ENCODE peak calls at places on chromosomes 3 and 15, in four cellular contexts. F is A549, G is WTC11, I is HepG2. R is an unnamed sample.
A peak's percentile ranks its signal among the peaks of the same experiment; 100 is the strongest.

GRCh38 chr15:70341566-70341965 is 243.8 kb upstream of the TLE3 start:
- DNase-seq in I (no peak), G (no peak), F (no peak), R (no peak)

GRCh38 chr3:178257491-178257890 is 278.7 kb upstream of the KCNMB2 start:
- DNase-seq in F (no peak), I (no peak), G (no peak), R (no peak)

GRCh38 chr15:73442436-73442835 is 528 bp upstream of the REC114 start:
- DNase-seq in G (no peak), I (no peak), F (no peak), R (no peak)

GRCh38 chr15:92164327-92165000 is 229.2 kb upstream of the ST8SIA2 start:
- DNase-seq in I (peak; percentile 88), F (no peak), G (no peak), R (no peak)

GRCh38 chr3:37619568-37619967 is 242.1 kb upstream of the CTDSPL start:
- DNase-seq in F (no peak), I (no peak), G (no peak), R (no peak)

GRCh38 chr3:106332884-106333283 is 464.1 kb upstream of the CBLB start:
- DNase-seq in F (peak; percentile 21), I (no peak), G (no peak), R (no peak)

GRCh38 chr15:73856458-73857192 is 16.7 kb upstream of the TBC1D21 start:
- DNase-seq in I (no peak), F (no peak), G (no peak), R (no peak)

GRCh38 chr3:72042397-72043211 is 257.7 kb upstream of the PROK2 start:
- DNase-seq in I (no peak), G (no peak), F (no peak), R (no peak)

GRCh38 chr3:63724987-63725386 is 72.5 kb downstream of the SNTN start:
- DNase-seq in G (peak; percentile 24), I (no peak), F (no peak), R (no peak)

GRCh38 chr15:52421029-52421428 is 107.7 kb downstream of the MYO5A start:
- DNase-seq in G (no peak), F (no peak), I (no peak), R (no peak)

GRCh38 chr3:45987368-45988099 is 8.1 kb downstream of the FYCO1 start:
- DNase-seq in G (no peak), F (no peak), I (peak; percentile 16), R (no peak)

GRCh38 chr3:51696954-51697353 is 9.9 kb upstream of the GRM2 start:
- DNase-seq in I (no peak), G (no peak), F (no peak), R (no peak)

GRCh38 chr3:183142199-183142598 is 20.3 kb downstream of the LAMP3 start:
- DNase-seq in G (no peak), I (no peak), F (no peak), R (no peak)

GRCh38 chr15:46088486-46089437 is 453.9 kb downstream of the SQOR start:
- DNase-seq in I (no peak), F (no peak), G (no peak), R (no peak)

GRCh38 chr3:104750581-104750980 is 616.1 kb upstream of the ALCAM start:
- DNase-seq in G (no peak), I (no peak), F (no peak), R (no peak)

DNA sequence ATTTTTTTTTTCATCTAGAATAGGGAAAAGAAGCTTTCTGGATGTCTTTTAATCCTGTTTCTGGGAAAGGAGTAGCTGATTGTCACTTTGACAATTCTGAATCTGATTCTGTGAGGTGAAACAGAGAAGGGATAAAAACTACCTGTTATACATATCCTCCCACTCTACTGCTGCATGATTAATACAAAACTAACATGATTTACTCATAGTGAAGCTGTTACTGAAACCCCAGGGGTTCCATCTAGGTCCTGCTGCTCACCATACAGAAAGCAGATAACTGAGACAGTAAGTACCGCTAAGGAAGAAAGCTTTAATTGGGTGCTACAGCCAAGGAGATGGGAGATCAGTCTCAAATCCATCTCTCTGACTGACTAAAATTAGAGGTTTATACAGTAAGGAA is 610.9 kb upstream of the ALCAM start:
- DNase-seq in G (no peak), I (no peak), F (no peak), R (no peak)
- TF ChIP-seq NR3C1 in G (no peak), I (no peak), F (no peak), R (no peak)

GRCh38 chr15:50945725-50946124 is 37.2 kb downstream of the AP4E1 start:
- DNase-seq in G (no peak), F (no peak), I (no peak), R (no peak)
- TF ChIP-seq NR3C1 in G (no peak), F (no peak), I (no peak), R (no peak)

GRCh38 chr15:38217181-38217580 is 35.5 kb upstream of the SPRED1 start:
- DNase-seq in F (peak; percentile 33), G (no peak), I (no peak), R (no peak)
- TF ChIP-seq NR3C1 in F (no peak), G (no peak), I (no peak), R (no peak)

DNA sequence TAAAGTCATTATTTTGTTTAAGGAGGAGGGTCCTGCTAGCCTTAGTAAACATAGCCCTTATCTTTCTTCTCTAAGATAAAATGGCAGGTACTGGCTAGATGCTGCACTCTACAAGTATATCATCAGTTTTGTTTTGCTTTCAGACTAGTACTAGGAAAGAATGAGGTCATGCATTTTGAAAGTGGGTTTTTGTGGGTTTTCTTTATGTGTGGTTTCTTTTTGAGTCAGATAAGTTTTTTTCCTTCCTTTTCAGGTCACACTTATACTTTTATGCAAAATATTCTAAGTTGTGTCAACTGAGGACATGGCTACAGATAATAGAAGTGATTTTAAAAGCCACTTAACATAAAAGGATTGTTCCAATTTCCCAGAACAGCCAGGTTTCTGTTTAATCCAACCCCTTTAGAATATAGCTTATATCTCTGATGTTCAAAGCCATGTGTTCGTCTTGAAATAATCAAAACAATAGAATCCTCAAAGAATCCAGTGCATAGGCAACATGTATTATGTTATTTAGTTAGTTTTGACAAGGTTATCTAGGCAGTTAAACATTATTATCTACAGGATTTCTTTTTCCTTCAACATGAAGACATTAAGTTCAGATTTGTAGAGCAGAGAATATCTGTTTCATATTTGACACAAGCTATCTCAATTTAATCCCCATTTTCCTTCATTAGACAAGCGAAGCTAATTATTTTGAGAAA is 406.2 kb downstream of the RBMS3 start:
- DNase-seq in I (no peak), G (no peak), F (no peak), R (no peak)
- TF ChIP-seq NR3C1 in I (no peak), G (no peak), F (no peak), R (no peak)

GRCh38 chr3:74562528-74563190 is 51.8 kb downstream of the CNTN3 start:
- DNase-seq in F (no peak), I (no peak), G (no peak), R (no peak)
- TF ChIP-seq NR3C1 in F (no peak), I (no peak), G (no peak), R (no peak)

DNA sequence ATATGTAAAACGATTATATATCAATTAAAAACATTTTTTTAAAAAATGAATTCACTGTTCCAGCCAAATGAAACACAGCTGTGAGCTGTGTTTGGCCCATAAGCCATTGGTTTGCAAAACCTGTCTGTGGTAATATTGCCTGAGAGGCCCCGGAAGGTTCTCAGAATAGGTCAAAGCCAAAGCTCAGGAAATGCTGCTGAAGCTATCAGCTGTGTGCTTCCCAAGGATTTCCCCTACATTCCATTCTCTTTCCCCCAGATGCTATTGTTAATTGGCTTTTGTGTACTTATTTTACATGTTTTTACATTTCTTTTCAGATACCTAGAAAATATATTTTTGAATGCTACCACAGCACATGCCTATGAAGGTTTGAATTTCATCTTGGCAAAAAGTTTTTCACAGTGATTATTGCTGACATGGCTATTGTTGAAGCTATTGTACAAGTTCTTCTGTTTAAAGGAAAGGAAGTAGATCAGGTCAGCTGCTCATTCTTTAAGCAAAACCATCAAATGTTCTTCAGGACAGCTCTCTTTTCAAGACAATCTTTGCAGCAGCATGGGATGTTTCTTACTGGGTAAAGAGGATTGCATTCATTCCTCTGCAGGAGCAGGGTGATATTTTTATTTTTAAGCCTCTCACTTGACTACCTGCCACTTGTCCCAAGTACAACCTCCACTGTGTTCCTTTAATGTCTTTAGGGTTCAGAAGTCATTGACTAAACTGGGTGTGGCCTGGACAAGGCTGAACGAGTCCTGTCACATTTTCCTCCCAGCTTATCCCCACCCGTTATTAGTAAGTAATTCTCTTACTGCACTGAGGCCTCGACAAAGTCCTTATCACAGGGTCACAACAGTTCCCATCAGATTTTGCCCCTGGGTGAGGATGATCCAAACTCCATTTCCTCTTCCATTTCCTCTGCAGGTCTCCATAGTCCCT is 26.3 kb upstream of the BNC1 start:
- DNase-seq in G (no peak), I (no peak), F (no peak), R (no peak)
- TF ChIP-seq NR3C1 in G (no peak), I (no peak), F (no peak), R (no peak)

DNA sequence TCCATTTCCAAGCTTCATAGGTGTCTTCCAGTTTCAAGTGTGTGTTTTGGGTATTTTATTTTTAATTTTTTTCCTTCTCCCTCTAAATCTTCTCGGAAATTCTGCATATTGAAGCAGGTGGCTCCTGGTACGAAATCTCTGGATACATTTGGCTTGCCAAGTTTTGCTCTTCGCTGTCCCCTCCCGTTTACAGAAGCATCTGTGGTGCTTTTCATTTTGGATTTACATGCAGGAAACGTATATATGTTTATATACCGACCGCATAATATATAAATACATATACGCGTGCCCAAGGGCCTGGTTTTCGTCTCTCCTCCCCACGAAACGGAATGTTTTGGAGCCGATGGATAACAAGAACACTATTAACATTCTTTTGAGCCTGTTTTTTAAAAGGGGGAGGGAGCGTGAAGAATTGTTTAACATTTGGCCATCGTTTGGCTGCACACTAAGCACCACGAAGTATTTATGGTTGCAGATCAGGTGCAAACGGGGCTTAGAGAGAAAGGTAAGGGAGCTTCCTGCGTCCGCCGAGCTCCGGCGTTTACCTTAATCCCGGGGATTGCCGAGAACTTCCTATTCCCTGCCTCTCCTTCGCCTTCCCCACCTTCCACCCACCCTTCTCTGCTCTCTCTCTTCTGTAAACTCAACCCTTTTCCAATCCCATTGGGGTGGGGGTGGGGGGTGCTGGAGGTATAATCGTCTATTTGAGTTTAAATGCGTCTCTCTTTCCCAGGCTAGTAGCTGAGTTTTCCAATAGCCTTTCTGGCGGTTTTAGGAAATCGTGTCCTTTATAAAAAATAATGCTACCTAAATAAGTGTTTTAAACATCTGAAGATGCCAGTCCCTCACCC is 1.1 kb upstream of the NLGN1 start:
- DNase-seq in I (no peak), G (peak; percentile 18), F (no peak), R (no peak)
- TF ChIP-seq NR3C1 in I (no peak), G (no peak), F (no peak), R (no peak)

R was measured in K562.